ENCODE peak calls at places on chromosome 4, in nine cellular contexts. X is tibial artery, G is psoas muscle, T is thyroid gland, A is pancreas, L is foreskin keratinocyte, E is H9, Z is breast epithelium, V is heart right ventricle. Y is an unnamed sample. For H3K4me1, the result is how much of the 10 kb centered on the place peaks cover.

GRCh38 chr4:188435381-188435780 is 296.1 kb downstream of the TRIML1 start:
- DNase-seq in X (no peak), G (no peak), T (no peak), A (no peak), L (no peak), E (no peak), Z (no peak), V (no peak), Y (no peak)

GRCh38 chr4:4430492-4431195 is 43.7 kb downstream of the NSG1 start:
- DNase-seq in X (no peak), G (no peak), T (no peak), A (no peak), L (peak), E (peak), Z (no peak), V (no peak), Y (no peak)

GRCh38 chr4:177667687-177668086 is 225.4 kb upstream of the AGA start:
- DNase-seq in X (no peak), G (no peak), T (no peak), A (no peak), L (no peak), E (no peak), Z (no peak), V (no peak), Y (no peak)

GRCh38 chr4:74044676-74045075 is 6.2 kb upstream of the CXCL3 start:
- DNase-seq in X (no peak), G (no peak), T (no peak), A (no peak), L (peak), E (no peak), Z (no peak), V (no peak), Y (no peak)

GRCh38 chr4:83454626-83455025 is 997 bp downstream of the HELQ start:
- DNase-seq in X (no peak), G (no peak), T (no peak), A (no peak), L (no peak), E (no peak), Z (no peak), V (no peak), Y (no peak)

GRCh38 chr4:40750461-40751258 is 905 bp downstream of the NSUN7 start:
- DNase-seq in X (no peak), G (no peak), T (peak), A (no peak), L (no peak), E (peak), Z (no peak), V (no peak), Y (no peak)

GRCh38 chr4:2925931-2926860 is 37.0 kb downstream of the NOP14 start:
- DNase-seq in X (peak), G (peak), T (no peak), A (peak), L (no peak), E (no peak), Z (no peak), V (no peak), Y (peak)

GRCh38 chr4:6354626-6355025 is 85.0 kb downstream of the WFS1 start:
- DNase-seq in X (no peak), G (no peak), T (no peak), A (no peak), L (no peak), E (no peak), Z (no peak), V (no peak), Y (no peak)

GRCh38 chr4:77989986-77990385 is 67.1 kb upstream of the FRAS1 start:
- DNase-seq in X (no peak), G (no peak), T (no peak), A (no peak), L (no peak), E (no peak), Z (no peak), V (no peak), Y (no peak)

GRCh38 chr4:101199507-101200285 is 147.6 kb downstream of the PPP3CA start:
- DNase-seq in X (no peak), G (no peak), T (no peak), A (no peak), L (no peak), E (no peak), Z (no peak), V (no peak), Y (no peak)

GRCh38 chr4:106114284-106114683 is 201.7 kb downstream of the TBCK start:
- DNase-seq in X (no peak), G (no peak), T (no peak), A (no peak), L (no peak), E (no peak), Z (no peak), V (no peak), Y (no peak)

GRCh38 chr4:125198916-125199315 is 115.8 kb upstream of the FAT4 start:
- DNase-seq in X (no peak), G (no peak), T (no peak), A (no peak), L (peak), E (no peak), Z (no peak), V (no peak), Y (no peak)

GRCh38 chr4:40183615-40184411 is 13.0 kb upstream of the RHOH start:
- DNase-seq in X (no peak), G (no peak), T (no peak), A (no peak), L (peak), E (no peak), Z (no peak), V (no peak), Y (no peak)

GRCh38 chr4:108486046-108486445 is 134.3 kb upstream of the RPL34 start:
- DNase-seq in X (no peak), G (no peak), T (no peak), A (no peak), L (no peak), E (no peak), Z (no peak), V (no peak), Y (no peak)

GRCh38 chr4:25827373-25827772 is 35.4 kb downstream of the SEL1L3 start:
- DNase-seq in X (no peak), G (peak), T (no peak), A (no peak), L (no peak), E (no peak), Z (no peak), V (no peak), Y (no peak)

GRCh38 chr4:35925806-35926205 is 318.5 kb downstream of the ARAP2 start:
- DNase-seq in X (no peak), G (no peak), T (no peak), A (no peak), L (no peak), E (no peak), Z (no peak), V (no peak), Y (no peak)

GRCh38 chr4:7928711-7929505 is 10.8 kb downstream of the AFAP1 start:
- DNase-seq in X (no peak), G (no peak), T (peak), A (no peak), L (no peak), E (no peak), Z (no peak), V (no peak), Y (no peak)

DNA sequence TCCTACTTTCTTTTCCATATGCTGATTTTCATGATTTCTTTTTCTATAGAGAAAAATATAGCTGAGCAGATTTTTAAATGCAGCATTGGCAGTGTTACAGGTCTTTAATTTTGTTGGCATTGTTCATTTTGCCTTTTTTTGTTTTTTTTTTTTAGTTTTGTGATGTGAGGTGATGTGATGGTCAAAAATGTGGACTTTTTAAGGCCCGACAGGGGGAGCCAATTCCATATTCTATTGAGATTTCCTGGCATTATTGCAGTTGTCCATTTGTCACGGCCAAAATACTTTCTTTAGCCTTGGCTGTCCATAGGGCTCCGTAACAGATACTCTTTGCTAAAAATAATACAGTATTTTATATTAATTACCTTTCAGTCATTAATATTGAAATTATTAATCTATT is 47.8 kb downstream of the SLIT2 start:
- DNase-seq in X (no peak), G (no peak), T (no peak), A (no peak), L (no peak), E (no peak), Z (no peak), V (no peak), Y (no peak)
- TF ChIP-seq CTCF in X (peak), G (peak), T (no peak), A (no peak), L (peak), E (peak), Z (no peak), V (peak), Y (no peak)

GRCh38 chr4:837772-838171 is 11.8 kb upstream of the CPLX1 start:
- DNase-seq in X (no peak), G (no peak), T (no peak), A (no peak), L (no peak), E (no peak), Z (no peak), V (no peak), Y (no peak)

GRCh38 chr4:834368-835147 is 8.6 kb upstream of the CPLX1 start:
- DNase-seq in X (no peak), G (peak), T (no peak), A (no peak), L (no peak), E (no peak), Z (no peak), V (no peak), Y (no peak)

GRCh38 chr4:836003-836511 is 10.1 kb upstream of the CPLX1 start:
- DNase-seq in X (no peak), G (peak), T (no peak), A (no peak), L (no peak), E (no peak), Z (no peak), V (no peak), Y (no peak)

GRCh38 chr4:835148-836002 is 9.4 kb upstream of the CPLX1 start:
- DNase-seq in X (no peak), G (peak), T (no peak), A (peak), L (no peak), E (no peak), Z (no peak), V (peak), Y (no peak)

GRCh38 chr4:836781-837301 is 10.9 kb upstream of the CPLX1 start:
- DNase-seq in X (no peak), G (peak), T (no peak), A (peak), L (no peak), E (no peak), Z (no peak), V (no peak), Y (no peak)
- H3K4me1 ChIP-seq in X (under half), G (under half), T (under half), A (under half), L (under half), E (under half), Z (under half), V (under half), Y (under half)

GRCh38 chr4:27702710-27703431 is 842.2 kb downstream of the STIM2 start:
- DNase-seq in X (no peak), G (no peak), T (no peak), A (no peak), L (peak), E (peak), Z (no peak), V (no peak), Y (no peak)
- TF ChIP-seq CTCF in X (no peak), G (no peak), T (no peak), A (no peak), L (peak), E (peak), Z (no peak), V (no peak), Y (no peak)

GRCh38 chr4:86909945-86910344 is 17.7 kb upstream of the C4orf36 start:
- DNase-seq in X (no peak), G (no peak), T (no peak), A (no peak), L (no peak), E (no peak), Z (no peak), V (no peak), Y (peak)
- H3K4me1 ChIP-seq in X (under half), G (under half), T (under half), A (under half), L (under half), E (under half), Z (under half), V (under half), Y (under half)